ENCODE peak calls at places on chromosomes 11 and 22, in six cellular contexts. P, S, C, Y, H and J are unnamed samples.

GRCh38 chr22:42069801-42070516 is 653 bp downstream of the NAGA start:
- DNase-seq in P (no peak), S (no peak), C (no peak), Y (no peak), H (peak), J (no peak)

GRCh38 chr22:47839586-47840245 is 1077.3 kb downstream of the TBC1D22A start:
- DNase-seq in P (no peak), S (no peak), C (no peak), Y (no peak), H (no peak), J (no peak)

GRCh38 chr11:64874841-64875240 is 3.6 kb downstream of the EHD1 start:
- DNase-seq in P (no peak), S (no peak), C (no peak), Y (no peak), H (no peak), J (no peak)

GRCh38 chr11:120268686-120269085 is 28.7 kb downstream of the POU2F3 start:
- DNase-seq in P (no peak), S (no peak), C (no peak), Y (no peak), H (no peak), J (no peak)

GRCh38 chr11:747176-748006 is at the start of gene TALDO1:
- DNase-seq in P (peak), S (peak), C (peak), Y (peak), H (peak), J (peak)

GRCh38 chr11:102800774-102801173 is 2.8 kb upstream of the MMP1 start:
- DNase-seq in P (no peak), S (no peak), C (no peak), Y (no peak), H (no peak), J (no peak)

GRCh38 chr11:69209038-69209350 is 53.3 kb downstream of the SMIM38 start:
- DNase-seq in P (no peak), S (no peak), C (no peak), Y (no peak), H (no peak), J (no peak)

GRCh38 chr11:41497974-41498373 is 38.5 kb upstream of the LRRC4C start:
- DNase-seq in P (no peak), S (no peak), C (no peak), Y (no peak), H (no peak), J (no peak)

GRCh38 chr11:123180574-123180973 is 14.5 kb downstream of the CLMP start:
- DNase-seq in P (no peak), S (no peak), C (no peak), Y (no peak), H (no peak), J (no peak)

GRCh38 chr11:119832536-119832935 is 103.5 kb upstream of the NECTIN1 start:
- DNase-seq in P (peak), S (no peak), C (no peak), Y (no peak), H (no peak), J (no peak)

GRCh38 chr11:75896843-75897419 is 81.9 kb downstream of the UVRAG start:
- DNase-seq in P (peak), S (no peak), C (peak), Y (no peak), H (no peak), J (peak)

GRCh38 chr11:110182886-110183285 is 89.7 kb downstream of the ZC3H12C start:
- DNase-seq in P (peak), S (no peak), C (no peak), Y (no peak), H (peak), J (no peak)

GRCh38 chr11:125091247-125091876 is 20.1 kb downstream of the TMEM218 start:
- DNase-seq in P (peak), S (no peak), C (peak), Y (no peak), H (no peak), J (peak)

GRCh38 chr11:77619576-77620198 is 17.9 kb downstream of the CLNS1A start:
- DNase-seq in P (peak), S (no peak), C (peak), Y (no peak), H (no peak), J (no peak)

GRCh38 chr22:40000171-40000570 is 5.4 kb downstream of the FAM83F start:
- DNase-seq in P (no peak), S (no peak), C (no peak), Y (no peak), H (no peak), J (no peak)

GRCh38 chr11:47514825-47515647 is 37.9 kb downstream of the CELF1 start:
- DNase-seq in P (peak), S (peak), C (peak), Y (no peak), H (peak), J (peak)

GRCh38 chr22:31344369-31345330 is 1.5 kb downstream of the PATZ1 start:
- DNase-seq in P (no peak), S (peak), C (no peak), Y (no peak), H (peak), J (no peak)

GRCh38 chr11:134513585-134514120 is 101.6 kb upstream of the B3GAT1 start:
- DNase-seq in P (no peak), S (no peak), C (no peak), Y (no peak), H (no peak), J (no peak)

GRCh38 chr11:68546555-68546954 is 86.0 kb downstream of the PPP6R3 start:
- DNase-seq in P (peak), S (no peak), C (no peak), Y (no peak), H (no peak), J (no peak)

GRCh38 chr22:44394246-44395115 is 81.7 kb upstream of the SHISAL1 start:
- DNase-seq in P (no peak), S (no peak), C (no peak), Y (no peak), H (no peak), J (no peak)

GRCh38 chr11:77056814-77057402 is 9.9 kb upstream of the CAPN5 start:
- DNase-seq in P (no peak), S (no peak), C (no peak), Y (no peak), H (no peak), J (no peak)